ENCODE peak calls at places on chromosomes 5 and 9, in four cellular contexts. C is ascending aorta, P is neural progenitor cell, A is fibroblast of the aortic adventitia. U is an unnamed sample.

GRCh38 chr9:96085536-96086143 is 210.1 kb downstream of the ERCC6L2 start:
- DNase-seq in C (no peak), P (no peak), A (no peak), U (no peak)

GRCh38 chr9:114098021-114098659 is 952 bp downstream of the KIF12 start:
- DNase-seq in C (no peak), P (peak; percentile 80), A (no peak), U (no peak)

GRCh38 chr5:142871880-142872200 is 101.7 kb downstream of the ARHGAP26 start:
- DNase-seq in C (no peak), P (no peak), A (no peak), U (peak; percentile 61)

GRCh38 chr9:4780651-4781050 is 12.1 kb upstream of the RCL1 start:
- DNase-seq in C (no peak), P (no peak), A (no peak), U (no peak)

GRCh38 chr5:885529-885928 is 7.1 kb downstream of the BRD9 start:
- DNase-seq in C (no peak), P (no peak), A (no peak), U (no peak)

GRCh38 chr9:81035171-81035570 is 654.2 kb downstream of the TLE1 start:
- DNase-seq in C (no peak), P (no peak), A (peak; percentile 77), U (peak; percentile 55)

GRCh38 chr9:27053369-27054057 is 48.0 kb upstream of the LRRC19 start:
- DNase-seq in C (no peak), P (no peak), A (no peak), U (peak; percentile 24)

GRCh38 chr9:26163931-26164330 is 485.7 kb upstream of the TUSC1 start:
- DNase-seq in C (no peak), P (no peak), A (no peak), U (peak; percentile 54)

GRCh38 chr9:31519011-31519410 is 865.4 kb upstream of the ACO1 start:
- DNase-seq in C (no peak), P (no peak), A (no peak), U (no peak)

GRCh38 chr9:132049323-132049882 is 30.3 kb downstream of the MED27 start:
- DNase-seq in C (no peak), P (no peak), A (peak; percentile 59), U (peak; percentile 17)

GRCh38 chr9:128607642-128608350 is 48.9 kb downstream of the DYNC2I2 start:
- DNase-seq in C (peak; percentile 85), P (no peak), A (peak; percentile 52), U (peak; percentile 23)

GRCh38 chr5:113170707-113171106 is 194.1 kb downstream of the DCP2 start:
- DNase-seq in C (no peak), P (no peak), A (peak; percentile 67), U (no peak)

GRCh38 chr5:142175039-142175438 is 66.5 kb downstream of the NDFIP1 start:
- DNase-seq in C (no peak), P (no peak), A (no peak), U (no peak)

DNA sequence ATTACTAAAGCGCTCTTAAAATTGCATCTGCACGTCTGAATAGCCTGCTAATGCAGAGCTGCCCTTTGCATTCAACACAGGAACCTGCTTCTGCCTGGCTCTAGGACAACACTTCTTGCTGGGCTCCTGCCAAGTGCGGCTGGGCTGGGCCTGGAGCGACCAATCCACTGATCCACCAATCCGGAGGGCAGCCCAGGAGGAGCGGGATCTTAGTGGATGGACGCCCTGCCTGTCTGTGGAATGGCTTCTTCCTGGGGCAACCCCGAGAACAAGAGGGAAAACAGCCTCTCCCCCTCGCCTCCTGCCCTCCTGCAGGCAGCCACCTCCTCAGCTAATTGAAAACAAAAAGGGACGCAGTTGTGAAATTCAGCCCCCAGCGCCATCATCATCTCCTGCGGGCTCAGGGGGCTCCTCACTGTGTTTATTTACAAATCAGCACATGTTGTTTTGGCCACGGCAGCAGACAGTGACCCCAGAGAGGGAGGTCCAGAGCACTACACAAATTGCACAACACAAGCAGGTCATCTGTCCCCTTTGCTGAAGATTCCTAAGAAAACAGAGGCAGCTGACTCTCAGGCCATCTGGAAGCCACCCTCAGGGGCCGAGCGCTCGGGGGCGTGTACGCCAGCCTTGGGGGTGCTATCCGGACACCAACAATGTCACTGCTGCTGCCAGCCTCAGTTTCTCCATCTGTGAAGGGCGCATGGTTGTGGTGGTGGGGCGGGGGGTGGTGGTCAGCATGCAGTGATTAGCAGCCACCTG is 57.3 kb downstream of the GADD45G start:
- DNase-seq in C (peak; percentile 85), P (peak; percentile 91), A (peak; percentile 75), U (peak; percentile 98)
- H3K4me3 ChIP-seq in C (peak overlapping the region; percentile 64), P (peak overlapping the region; percentile 15), A (no peak overlapping the region), U (peak overlapping the region; percentile 27)

GRCh38 chr9:134660407-134660806 is 18.8 kb downstream of the COL5A1 start:
- DNase-seq in C (no peak), P (no peak), A (no peak), U (no peak)
- TF ChIP-seq CTCF in C (peak; percentile 40), P (peak; percentile 55), A (peak; percentile 87), U (peak; percentile 87)

DNA sequence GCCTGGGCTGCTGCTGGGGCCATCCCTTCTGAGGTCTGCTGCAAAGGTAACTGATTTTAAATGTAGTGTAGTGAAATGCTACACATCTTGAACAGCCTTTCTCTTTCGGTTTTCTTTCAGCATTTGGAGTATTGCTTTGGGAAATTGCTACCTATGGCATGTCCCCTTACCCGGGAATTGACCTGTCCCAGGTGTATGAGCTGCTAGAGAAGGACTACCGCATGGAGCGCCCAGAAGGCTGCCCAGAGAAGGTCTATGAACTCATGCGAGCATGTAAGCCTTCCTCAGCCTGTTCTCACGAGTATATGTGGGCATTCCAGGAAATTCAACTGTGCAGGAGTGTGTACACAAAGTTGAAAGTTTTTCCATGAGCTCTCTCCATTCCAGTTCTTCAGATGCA is 18.3 kb downstream of the QRFP start:
- DNase-seq in C (no peak), P (no peak), A (no peak), U (no peak)
- H3K4me3 ChIP-seq in C (no peak overlapping the region), P (no peak overlapping the region), A (no peak overlapping the region), U (no peak overlapping the region)

GRCh38 chr5:132426525-132427138 is 57.1 kb downstream of the SLC22A5 start:
- DNase-seq in C (peak; percentile 81), P (peak; percentile 44), A (peak; percentile 89), U (peak; percentile 96)
- TF ChIP-seq CTCF in C (peak; percentile 15), P (peak; percentile 33), A (peak; percentile 68), U (peak; percentile 69)

GRCh38 chr9:124782661-124783574 is 6.0 kb downstream of the OLFML2A start:
- DNase-seq in C (no peak), P (no peak), A (no peak), U (no peak)
- H3K4me3 ChIP-seq in C (no peak overlapping the region), P (no peak overlapping the region), A (no peak overlapping the region), U (no peak overlapping the region)

GRCh38 chr5:6788956-6789649 is 75.9 kb downstream of the TENT4A start:
- DNase-seq in C (no peak), P (no peak), A (peak; percentile 36), U (peak; percentile 54)
- TF ChIP-seq CTCF in C (no peak), P (peak; percentile 55), A (peak; percentile 32), U (no peak)

GRCh38 chr5:72584466-72584865 is 77.3 kb upstream of the ZNF366 start:
- DNase-seq in C (no peak), P (no peak), A (peak; percentile 31), U (peak; percentile 67)

GRCh38 chr5:72586788-72587530 is 79.7 kb upstream of the ZNF366 start:
- DNase-seq in C (no peak), P (no peak), A (peak; percentile 51), U (peak; percentile 67)

GRCh38 chr5:72587909-72588308 is 80.7 kb upstream of the ZNF366 start:
- DNase-seq in C (no peak), P (no peak), A (peak; percentile 7), U (peak; percentile 52)
- H3K4me3 ChIP-seq in C (no peak overlapping the region), P (no peak overlapping the region), A (no peak overlapping the region), U (no peak overlapping the region)

GRCh38 chr9:21252727-21253547 is 13.1 kb upstream of the IFNA14 start:
- DNase-seq in C (no peak), P (peak; percentile 65), A (peak; percentile 31), U (peak; percentile 51)
- TF ChIP-seq CTCF in C (peak; percentile 8), P (peak; percentile 79), A (peak; percentile 39), U (peak; percentile 43)

GRCh38 chr5:176412517-176413254 is 3.7 kb downstream of the CLTB start:
- DNase-seq in C (no peak), P (no peak), A (no peak), U (no peak)

GRCh38 chr5:176415240-176416122 is 858 bp downstream of the CLTB start:
- DNase-seq in C (no peak), P (peak; percentile 36), A (peak; percentile 54), U (peak; percentile 69)

GRCh38 chr5:176413709-176414191 is 2.6 kb downstream of the CLTB start:
- DNase-seq in C (no peak), P (no peak), A (no peak), U (no peak)

GRCh38 chr5:176414704-176415103 is 1.6 kb downstream of the CLTB start:
- DNase-seq in C (no peak), P (no peak), A (no peak), U (no peak)

DNA sequence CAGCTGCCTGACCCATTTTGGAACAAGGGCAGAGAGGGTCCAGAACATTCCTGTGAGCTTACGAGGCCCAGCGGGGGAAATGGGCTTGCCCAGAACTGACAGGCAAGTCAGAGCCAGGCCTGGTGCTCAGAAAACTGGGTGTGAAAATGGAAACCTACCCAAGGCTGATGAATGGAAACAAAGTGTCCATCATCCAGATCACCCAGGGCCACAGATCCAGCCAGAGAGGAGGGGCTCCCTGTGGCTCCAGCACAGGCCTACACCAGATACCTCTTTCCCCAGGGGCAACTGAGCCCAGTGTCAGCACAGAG is 3.1 kb downstream of the CLTB start:
- DNase-seq in C (no peak), P (no peak), A (peak; percentile 64), U (peak; percentile 65)
- H3K4me3 ChIP-seq in C (no peak overlapping the region), P (no peak overlapping the region), A (peak overlapping the region; percentile 5), U (no peak overlapping the region)